ENCODE peak calls at places on chromosomes 16 and 17, in four cellular contexts. One of them, this sample, is unnamed.

GRCh38 chr17:2387086-2388019 is 13.5 kb downstream of the MNT start:
- DNase-seq in ovary: no peak
- DNase-seq in NCI-H460: no peak
- DNase-seq in T47D: no peak
- DNase-seq in this sample: no peak

GRCh38 chr16:57316390-57317017 is 32.0 kb upstream of the PLLP start:
- DNase-seq in T47D: no peak
- DNase-seq in ovary: peak; percentile 41
- DNase-seq in NCI-H460: peak; percentile 70
- DNase-seq in this sample: peak; percentile 84

GRCh38 chr16:53097190-53097589 is 42.4 kb downstream of the CHD9 start:
- DNase-seq in NCI-H460: no peak
- DNase-seq in T47D: no peak
- DNase-seq in ovary: no peak
- DNase-seq in this sample: no peak

GRCh38 chr16:84277244-84277823 is 17.3 kb upstream of the WFDC1 start:
- DNase-seq in NCI-H460: peak; percentile 36
- DNase-seq in T47D: peak; percentile 59
- DNase-seq in ovary: peak; percentile 72
- DNase-seq in this sample: no peak

GRCh38 chr17:17830740-17831207 is 6.0 kb downstream of the SREBF1 start:
- DNase-seq in NCI-H460: no peak
- DNase-seq in T47D: no peak
- DNase-seq in ovary: no peak
- DNase-seq in this sample: no peak

GRCh38 chr17:34673516-34673915 is 94.1 kb downstream of the TMEM132E start:
- DNase-seq in NCI-H460: no peak
- DNase-seq in T47D: no peak
- DNase-seq in ovary: no peak
- DNase-seq in this sample: no peak

GRCh38 chr16:68509381-68509780 is 29.7 kb upstream of the ZFP90 start:
- DNase-seq in ovary: no peak
- DNase-seq in NCI-H460: no peak
- DNase-seq in T47D: no peak
- DNase-seq in this sample: no peak

GRCh38 chr17:17849863-17850373 is 13.1 kb upstream of the SREBF1 start:
- DNase-seq in T47D: no peak
- DNase-seq in NCI-H460: no peak
- DNase-seq in ovary: peak; percentile 75
- DNase-seq in this sample: no peak

GRCh38 chr16:67613808-67614207 is 31.1 kb upstream of the CARMIL2 start:
- DNase-seq in ovary: no peak
- DNase-seq in NCI-H460: no peak
- DNase-seq in T47D: no peak
- DNase-seq in this sample: no peak

GRCh38 chr17:65794572-65794971 is 233.1 kb upstream of the AXIN2 start:
- DNase-seq in ovary: no peak
- DNase-seq in NCI-H460: peak; percentile 45
- DNase-seq in T47D: peak; percentile 56
- DNase-seq in this sample: no peak

GRCh38 chr16:2090819-2091721 is 43.3 kb downstream of the TSC2 start:
- DNase-seq in T47D: no peak
- DNase-seq in NCI-H460: peak; percentile 77
- DNase-seq in ovary: peak; percentile 66
- DNase-seq in this sample: no peak

GRCh38 chr16:12601290-12601900 is 202.3 kb downstream of the CPPED1 start:
- DNase-seq in NCI-H460: no peak
- DNase-seq in T47D: no peak
- DNase-seq in ovary: no peak
- DNase-seq in this sample: no peak

GRCh38 chr16:31148281-31148728 is 1.6 kb downstream of the PRSS36 start:
- DNase-seq in ovary: no peak
- DNase-seq in T47D: peak; percentile 89
- DNase-seq in NCI-H460: no peak
- DNase-seq in this sample: no peak

GRCh38 chr17:78884148-78884870 is 18.7 kb downstream of the CEP295NL start:
- DNase-seq in T47D: no peak
- DNase-seq in ovary: no peak
- DNase-seq in NCI-H460: no peak
- DNase-seq in this sample: no peak

GRCh38 chr16:27341971-27342370 is 28.2 kb downstream of the IL4R start:
- DNase-seq in ovary: no peak
- DNase-seq in NCI-H460: no peak
- DNase-seq in T47D: no peak
- DNase-seq in this sample: no peak

GRCh38 chr16:14181371-14182050 is 110.4 kb downstream of the MRTFB start:
- DNase-seq in T47D: no peak
- DNase-seq in NCI-H460: peak; percentile 46
- DNase-seq in ovary: no peak
- DNase-seq in this sample: peak; percentile 93

GRCh38 chr17:7858487-7858832 is 657 bp downstream of the CYB5D1 start:
- DNase-seq in ovary: peak; percentile 54
- DNase-seq in NCI-H460: no peak
- DNase-seq in T47D: no peak
- DNase-seq in this sample: no peak

GRCh38 chr17:82737981-82738877 is 2.8 kb downstream of the FN3K start:
- DNase-seq in T47D: no peak
- DNase-seq in NCI-H460: no peak
- DNase-seq in ovary: peak; percentile 62
- DNase-seq in this sample: no peak

GRCh38 chr17:50062323-50063243 is 6.7 kb downstream of the ITGA3 start:
- DNase-seq in NCI-H460: peak; percentile 77
- DNase-seq in ovary: peak; percentile 56
- DNase-seq in T47D: peak; percentile 65
- DNase-seq in this sample: peak; percentile 61